ENCODE peak calls at places on chromosomes 11 and 22, in seven cellular contexts. M is neuronal stem cell, N is lung, Z is IMR-90, G is upper lobe of right lung, L is stomach, F is gastrocnemius medialis. W is an unnamed sample.

GRCh38 chr22:17786435-17787158 is 12.3 kb upstream of the BID start:
- DNase-seq in M (peak; percentile 71), N (no peak), Z (no peak), G (no peak), L (peak; percentile 57), F (peak; percentile 88), W (peak; percentile 12)

GRCh38 chr11:68664906-68665305 is 19.4 kb upstream of the GAL start:
- DNase-seq in M (no peak), N (no peak), Z (no peak), G (peak; percentile 54), L (no peak), F (no peak), W (no peak)

GRCh38 chr22:27986459-27986858 is 67.4 kb upstream of the PITPNB start:
- DNase-seq in M (no peak), N (no peak), Z (no peak), G (no peak), L (no peak), F (no peak), W (no peak)

GRCh38 chr22:32558681-32559355 is 84.2 kb downstream of the FBXO7 start:
- DNase-seq in M (no peak), N (peak; percentile 55), Z (peak; percentile 79), G (no peak), L (peak; percentile 46), F (no peak), W (peak; percentile 72)

GRCh38 chr22:49481651-49482399 is 345.8 kb downstream of the BRD1 start:
- DNase-seq in M (no peak), N (no peak), Z (no peak), G (no peak), L (no peak), F (no peak), W (no peak)

GRCh38 chr11:96137357-96137756 is 205.6 kb downstream of the MAML2 start:
- DNase-seq in M (no peak), N (no peak), Z (no peak), G (no peak), L (no peak), F (no peak), W (no peak)

GRCh38 chr22:42317691-42318547 is 47.5 kb upstream of the TCF20 start:
- DNase-seq in M (no peak), N (peak; percentile 56), Z (no peak), G (peak; percentile 78), L (peak; percentile 58), F (no peak), W (no peak)

GRCh38 chr22:19868773-19869471 is 14.2 kb upstream of the GNB1L start:
- DNase-seq in M (no peak), N (no peak), Z (no peak), G (peak; percentile 48), L (no peak), F (no peak), W (no peak)

GRCh38 chr11:126507646-126508045 is 152.2 kb downstream of the ST3GAL4 start:
- DNase-seq in M (no peak), N (no peak), Z (no peak), G (peak; percentile 15), L (no peak), F (no peak), W (no peak)

GRCh38 chr11:59292611-59293010 is 66.1 kb upstream of the OR5AN1 start:
- DNase-seq in M (no peak), N (no peak), Z (no peak), G (no peak), L (no peak), F (no peak), W (no peak)

GRCh38 chr11:406796-407650 is 7.8 kb downstream of the SIGIRR start:
- DNase-seq in M (peak; percentile 72), N (peak; percentile 78), Z (peak; percentile 65), G (peak; percentile 91), L (peak; percentile 78), F (peak; percentile 40), W (peak; percentile 52)

GRCh38 chr11:130144129-130144528 is 15.5 kb upstream of the ST14 start:
- DNase-seq in M (no peak), N (no peak), Z (no peak), G (no peak), L (no peak), F (no peak), W (no peak)

GRCh38 chr22:29071261-29072045 is 1.4 kb upstream of the KREMEN1 start:
- DNase-seq in M (peak; percentile 56), N (no peak), Z (peak; percentile 7), G (peak; percentile 83), L (peak; percentile 65), F (no peak), W (peak; percentile 20)

GRCh38 chr22:35894464-35894878 is 134.2 kb downstream of the RBFOX2 start:
- DNase-seq in M (no peak), N (no peak), Z (no peak), G (no peak), L (no peak), F (peak; percentile 68), W (no peak)

GRCh38 chr22:41589260-41589600 is 410 bp downstream of the PMM1 start:
- DNase-seq in M (peak; percentile 14), N (peak; percentile 34), Z (no peak), G (no peak), L (peak; percentile 31), F (no peak), W (no peak)

GRCh38 chr11:14773755-14774154 is 118.3 kb downstream of the CYP2R1 start:
- DNase-seq in M (no peak), N (no peak), Z (peak; percentile 0), G (no peak), L (no peak), F (no peak), W (no peak)

GRCh38 chr11:108875134-108875533 is 210.3 kb downstream of the DDX10 start:
- DNase-seq in M (no peak), N (no peak), Z (no peak), G (no peak), L (no peak), F (no peak), W (no peak)

GRCh38 chr11:134955281-134955680 is 543.2 kb upstream of the B3GAT1 start:
- DNase-seq in M (no peak), N (no peak), Z (no peak), G (no peak), L (no peak), F (no peak), W (no peak)

GRCh38 chr11:134119094-134119493 is 50.2 kb downstream of the JAM3 start:
- DNase-seq in M (no peak), N (no peak), Z (peak; percentile 86), G (no peak), L (no peak), F (no peak), W (peak; percentile 90)

GRCh38 chr11:129709801-129710398 is 105.7 kb upstream of the TMEM45B start:
- DNase-seq in M (no peak), N (no peak), Z (no peak), G (no peak), L (no peak), F (no peak), W (no peak)

GRCh38 chr22:40183029-40183581 is 5.4 kb downstream of the TNRC6B start:
- DNase-seq in M (no peak), N (no peak), Z (peak; percentile 87), G (no peak), L (no peak), F (no peak), W (peak; percentile 89)

GRCh38 chr22:19523240-19524169 is 705 bp downstream of the CLDN5 start:
- DNase-seq in M (peak; percentile 48), N (no peak), Z (peak; percentile 9), G (no peak), L (no peak), F (no peak), W (peak; percentile 26)

DNA sequence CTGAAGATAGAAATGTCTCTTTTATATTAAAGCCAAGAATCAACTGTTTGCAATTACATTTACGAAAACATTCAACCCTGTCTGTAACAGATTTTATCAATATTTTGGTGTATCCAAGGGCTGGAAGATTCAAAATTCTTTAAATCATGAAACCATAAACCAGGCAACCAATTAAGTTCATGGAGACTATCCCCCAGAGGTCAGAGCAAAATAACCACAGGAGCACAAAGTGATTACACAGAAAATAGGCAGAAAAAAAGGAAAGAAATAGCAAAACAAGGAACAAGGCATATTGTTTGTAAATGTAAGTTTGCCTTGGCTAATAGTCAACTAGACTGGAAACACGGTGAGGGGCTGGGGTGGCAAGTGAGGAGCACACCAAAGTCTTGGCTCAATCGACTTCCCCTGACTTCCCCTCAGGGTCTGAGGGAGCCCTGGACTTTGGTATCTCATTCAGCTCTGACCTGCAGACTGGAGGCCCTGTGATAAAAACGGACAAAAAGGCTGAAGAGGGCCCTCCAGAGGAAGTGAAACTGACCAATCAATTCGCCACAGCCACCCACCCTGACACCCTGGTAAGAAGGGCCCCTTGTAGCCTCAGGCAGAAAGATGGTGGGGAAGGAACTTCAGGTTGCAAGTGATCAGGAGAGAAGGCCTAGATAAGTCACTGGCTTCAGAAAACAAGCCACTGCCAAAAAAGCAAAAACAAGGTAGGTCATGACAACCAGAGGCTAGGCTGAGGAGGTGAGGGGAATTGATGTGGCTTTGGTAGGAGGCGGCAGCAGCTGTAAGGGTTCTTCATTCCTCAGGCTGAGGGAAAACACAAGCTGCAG is 1.9 kb downstream of the SIK3 start:
- DNase-seq in M (no peak), N (no peak), Z (no peak), G (no peak), L (no peak), F (no peak), W (no peak)
- H3K4me3 ChIP-seq in M (peak overlapping the region; percentile 84), N (no peak overlapping the region), Z (peak overlapping the region; percentile 19), G (peak overlapping the region; percentile 76), L (peak overlapping the region; percentile 98), F (peak overlapping the region; percentile 99), W (no peak overlapping the region)

GRCh38 chr11:2630679-2631078 is 69.1 kb downstream of the KCNQ1OT1 start:
- DNase-seq in M (no peak), N (no peak), Z (no peak), G (no peak), L (no peak), F (no peak), W (no peak)
- H3K4me3 ChIP-seq in M (no peak overlapping the region), N (no peak overlapping the region), Z (no peak overlapping the region), G (no peak overlapping the region), L (no peak overlapping the region), F (no peak overlapping the region), W (no peak overlapping the region)

GRCh38 chr22:37545703-37546435 is 14.4 kb upstream of the CDC42EP1 start:
- DNase-seq in M (peak; percentile 77), N (peak; percentile 88), Z (peak; percentile 90), G (peak; percentile 94), L (peak; percentile 95), F (peak; percentile 64), W (peak; percentile 89)
- H3K4me3 ChIP-seq in M (peak overlapping the region; percentile 43), N (no peak overlapping the region), Z (peak overlapping the region; percentile 35), G (peak overlapping the region; percentile 29), L (peak overlapping the region; percentile 33), F (no peak overlapping the region), W (no peak overlapping the region)

DNA sequence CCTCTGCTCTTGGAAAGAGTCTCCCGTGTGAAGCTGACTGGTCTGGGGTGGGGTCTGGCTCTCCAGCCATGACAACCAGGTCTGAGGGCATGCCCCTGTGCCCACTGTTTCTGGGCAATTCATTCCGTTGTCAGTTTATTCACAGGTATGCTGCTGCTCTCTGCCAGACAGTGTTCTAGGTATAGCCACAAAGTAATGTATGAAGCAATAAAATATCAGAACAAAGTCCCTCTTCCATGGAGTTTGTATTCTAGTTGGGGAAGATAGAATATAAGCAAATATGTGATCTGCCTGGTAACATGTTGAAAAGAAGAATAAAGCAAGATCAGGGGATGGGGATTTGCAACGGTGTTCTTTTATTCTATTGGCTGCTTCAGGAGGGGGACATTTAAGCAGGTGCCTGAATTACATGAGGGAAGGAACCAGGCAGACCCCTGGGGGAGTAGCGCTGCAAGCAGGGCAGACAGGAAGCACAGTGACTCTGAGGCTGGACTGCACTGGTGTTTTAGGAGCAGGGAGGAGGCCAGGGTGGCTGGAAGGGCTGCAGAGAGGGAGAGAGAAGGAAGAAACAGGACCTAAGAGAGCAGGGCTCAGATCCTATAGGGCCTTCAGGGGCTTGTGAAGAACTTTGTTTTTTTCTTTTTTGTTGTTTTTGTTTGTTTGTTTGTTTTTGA is 62.4 kb upstream of the SORL1-AS1 start:
- DNase-seq in M (no peak), N (no peak), Z (no peak), G (no peak), L (no peak), F (no peak), W (no peak)
- H3K4me3 ChIP-seq in M (no peak overlapping the region), N (no peak overlapping the region), Z (no peak overlapping the region), G (no peak overlapping the region), L (no peak overlapping the region), F (no peak overlapping the region), W (no peak overlapping the region)